ENCODE peak calls at places on chromosomes 7 and 10, in seven cellular contexts. G, Y, E, B, D, T and C are unnamed samples.
A peak's percentile ranks its signal among the peaks of the same experiment; 100 is the strongest.

GRCh38 chr10:68348265-68348741 is 15.6 kb upstream of the PBLD start:
- DNase-seq in G (no peak), Y (peak; percentile 36), E (peak; percentile 36), B (peak; percentile 68), D (peak; percentile 61), T (no peak), C (no peak)

GRCh38 chr10:88110355-88110754 is 246.9 kb downstream of the PTEN start:
- DNase-seq in G (no peak), Y (no peak), E (no peak), B (peak; percentile 66), D (peak; percentile 73), T (no peak), C (peak; percentile 24)

GRCh38 chr10:91409069-91409868 is 875 bp upstream of the HECTD2 start:
- DNase-seq in G (peak; percentile 90), Y (peak; percentile 85), E (peak; percentile 55), B (peak; percentile 89), D (peak; percentile 61), T (no peak), C (peak; percentile 67)

GRCh38 chr10:112383325-112383724 is 9.4 kb downstream of the ACSL5 start:
- DNase-seq in G (peak; percentile 43), Y (no peak), E (no peak), B (peak; percentile 64), D (peak; percentile 23), T (no peak), C (no peak)

GRCh38 chr7:116185450-116185849 is 24.9 kb upstream of the TES start:
- DNase-seq in G (no peak), Y (no peak), E (no peak), B (no peak), D (no peak), T (no peak), C (no peak)

GRCh38 chr7:128361463-128362441 is at the start of gene PRRT4:
- DNase-seq in G (no peak), Y (no peak), E (peak; percentile 38), B (peak; percentile 78), D (peak; percentile 50), T (no peak), C (no peak)

GRCh38 chr10:71756441-71757191 is 16.7 kb downstream of the VSIR start:
- DNase-seq in G (no peak), Y (no peak), E (no peak), B (no peak), D (no peak), T (no peak), C (no peak)

GRCh38 chr7:82677493-82677892 is 233.9 kb upstream of the CACNA2D1 start:
- DNase-seq in G (no peak), Y (no peak), E (no peak), B (no peak), D (no peak), T (no peak), C (no peak)

GRCh38 chr10:5522913-5523560 is 1.7 kb upstream of the CALML3 start:
- DNase-seq in G (no peak), Y (no peak), E (no peak), B (no peak), D (no peak), T (no peak), C (no peak)

GRCh38 chr10:77156406-77156879 is 481.2 kb downstream of the KCNMA1 start:
- DNase-seq in G (no peak), Y (no peak), E (no peak), B (peak; percentile 64), D (no peak), T (no peak), C (no peak)

GRCh38 chr10:120382360-120382759 is 74.7 kb upstream of the PLPP4 start:
- DNase-seq in G (no peak), Y (no peak), E (no peak), B (no peak), D (no peak), T (no peak), C (no peak)

GRCh38 chr10:32956365-32957197 is 1.4 kb downstream of the ITGB1 start:
- DNase-seq in G (no peak), Y (no peak), E (no peak), B (no peak), D (no peak), T (no peak), C (no peak)